ENCODE peak calls at places on chromosomes 7 and 10, in seven cellular contexts. J, L, C, O, D, A and W are unnamed samples.

GRCh38 chr10:62352356-62352963 is 21.7 kb upstream of the ZNF365 start:
- DNase-seq in J (no peak), L (no peak), C (no peak), O (no peak), D (no peak), A (no peak), W (no peak)

GRCh38 chr10:86348321-86349210 is 18.0 kb downstream of the GRID1 start:
- DNase-seq in J (peak; percentile 14), L (peak; percentile 71), C (no peak), O (peak; percentile 19), D (no peak), A (no peak), W (no peak)

GRCh38 chr7:106620034-106620433 is 40.9 kb downstream of the CCDC71L start:
- DNase-seq in J (no peak), L (no peak), C (no peak), O (no peak), D (no peak), A (no peak), W (no peak)

GRCh38 chr10:644076-644942 is 45.2 kb downstream of the DIP2C start:
- DNase-seq in J (no peak), L (no peak), C (no peak), O (no peak), D (no peak), A (no peak), W (no peak)

GRCh38 chr10:97319671-97320479 is 804 bp downstream of the FRAT1 start:
- DNase-seq in J (peak; percentile 43), L (peak; percentile 84), C (no peak), O (peak; percentile 54), D (no peak), A (peak; percentile 82), W (peak; percentile 57)

GRCh38 chr7:148886844-148887243 is 2.8 kb upstream of the EZH2 start:
- DNase-seq in J (no peak), L (no peak), C (no peak), O (no peak), D (no peak), A (no peak), W (no peak)

GRCh38 chr10:113273877-113274829 is 278.7 kb upstream of the HABP2 start:
- DNase-seq in J (no peak), L (no peak), C (no peak), O (no peak), D (no peak), A (no peak), W (no peak)

GRCh38 chr10:130351466-130352290 is 215.5 kb downstream of the GLRX3 start:
- DNase-seq in J (no peak), L (no peak), C (no peak), O (no peak), D (no peak), A (no peak), W (no peak)

GRCh38 chr7:138515001-138515528 is 55.0 kb downstream of the TRIM24 start:
- DNase-seq in J (no peak), L (no peak), C (no peak), O (no peak), D (no peak), A (no peak), W (no peak)

GRCh38 chr10:70832852-70833542 is 17.2 kb downstream of the SGPL1 start:
- DNase-seq in J (no peak), L (no peak), C (no peak), O (no peak), D (no peak), A (no peak), W (no peak)

GRCh38 chr7:159177270-159178036 is 32.8 kb upstream of the VIPR2 start:
- DNase-seq in J (no peak), L (peak; percentile 1), C (no peak), O (no peak), D (no peak), A (no peak), W (no peak)

GRCh38 chr7:140176271-140176701 is 497 bp downstream of the KDM7A start:
- DNase-seq in J (peak; percentile 66), L (peak; percentile 80), C (no peak), O (no peak), D (no peak), A (no peak), W (no peak)

GRCh38 chr10:95208702-95209391 is 14.8 kb downstream of the ACSM6 start:
- DNase-seq in J (no peak), L (peak; percentile 37), C (peak; percentile 8), O (no peak), D (no peak), A (no peak), W (no peak)

GRCh38 chr10:33588974-33589600 is 254.6 kb upstream of the NRP1 start:
- DNase-seq in J (no peak), L (no peak), C (no peak), O (no peak), D (no peak), A (no peak), W (no peak)

GRCh38 chr7:111638048-111638447 is 75.8 kb upstream of the IMMP2L start:
- DNase-seq in J (no peak), L (no peak), C (no peak), O (no peak), D (no peak), A (no peak), W (no peak)

GRCh38 chr7:154503962-154504550 is 451.9 kb downstream of the DPP6 start:
- DNase-seq in J (peak; percentile 62), L (peak; percentile 47), C (peak; percentile 22), O (peak; percentile 19), D (no peak), A (no peak), W (peak; percentile 13)

GRCh38 chr10:46556515-46557318 is at the start of gene GPRIN2:
- DNase-seq in J (no peak), L (peak; percentile 82), C (no peak), O (no peak), D (no peak), A (peak; percentile 96), W (no peak)

GRCh38 chr7:5699951-5700384 is 81.5 kb downstream of the RNF216 start:
- DNase-seq in J (no peak), L (no peak), C (no peak), O (no peak), D (peak; percentile 97), A (no peak), W (no peak)

GRCh38 chr7:13198741-13199140 is 511.3 kb downstream of the ARL4A start:
- DNase-seq in J (no peak), L (no peak), C (no peak), O (no peak), D (no peak), A (no peak), W (no peak)

GRCh38 chr7:30168800-30169584 is 34.2 kb downstream of the MTURN start:
- DNase-seq in J (no peak), L (no peak), C (no peak), O (no peak), D (no peak), A (no peak), W (no peak)

GRCh38 chr10:33306756-33307519 is 27.5 kb downstream of the NRP1 start:
- DNase-seq in J (no peak), L (no peak), C (no peak), O (peak; percentile 77), D (no peak), A (no peak), W (no peak)

GRCh38 chr10:16891375-16892313 is 74.4 kb upstream of the RSU1 start:
- DNase-seq in J (peak; percentile 47), L (peak; percentile 25), C (peak; percentile 92), O (peak; percentile 30), D (no peak), A (peak; percentile 63), W (peak; percentile 41)

GRCh38 chr7:22441157-22441556 is 58.8 kb downstream of the STEAP1B start:
- DNase-seq in J (no peak), L (no peak), C (no peak), O (no peak), D (no peak), A (no peak), W (no peak)

GRCh38 chr7:20340839-20341238 is 10.1 kb downstream of the ITGB8 start:
- DNase-seq in J (no peak), L (no peak), C (peak; percentile 82), O (no peak), D (no peak), A (no peak), W (peak; percentile 67)

GRCh38 chr10:77866598-77866997 is 60.0 kb downstream of the DLG5 start:
- DNase-seq in J (no peak), L (no peak), C (no peak), O (no peak), D (no peak), A (no peak), W (peak; percentile 81)
- TF ChIP-seq JUND in J (no peak), L (no peak), C (no peak), O (no peak), D (no peak), A (no peak), W (no peak)

GRCh38 chr10:108817125-108817524 is 1106.2 kb downstream of the XPNPEP1 start:
- DNase-seq in J (no peak), L (no peak), C (no peak), O (no peak), D (no peak), A (no peak), W (no peak)
- TF ChIP-seq JUND in J (no peak), L (no peak), C (no peak), O (no peak), D (no peak), A (no peak), W (no peak)

GRCh38 chr7:1241510-1242128 is 8.9 kb downstream of the UNCX start:
- DNase-seq in J (no peak), L (no peak), C (no peak), O (no peak), D (no peak), A (no peak), W (no peak)

GRCh38 chr7:1240917-1241509 is 8.3 kb downstream of the UNCX start:
- DNase-seq in J (no peak), L (no peak), C (no peak), O (no peak), D (no peak), A (no peak), W (no peak)

GRCh38 chr7:1239455-1240295 is 7.0 kb downstream of the UNCX start:
- DNase-seq in J (no peak), L (no peak), C (no peak), O (no peak), D (no peak), A (no peak), W (no peak)

GRCh38 chr7:1238363-1239331 is 6.0 kb downstream of the UNCX start:
- DNase-seq in J (no peak), L (no peak), C (no peak), O (no peak), D (no peak), A (no peak), W (no peak)

DNA sequence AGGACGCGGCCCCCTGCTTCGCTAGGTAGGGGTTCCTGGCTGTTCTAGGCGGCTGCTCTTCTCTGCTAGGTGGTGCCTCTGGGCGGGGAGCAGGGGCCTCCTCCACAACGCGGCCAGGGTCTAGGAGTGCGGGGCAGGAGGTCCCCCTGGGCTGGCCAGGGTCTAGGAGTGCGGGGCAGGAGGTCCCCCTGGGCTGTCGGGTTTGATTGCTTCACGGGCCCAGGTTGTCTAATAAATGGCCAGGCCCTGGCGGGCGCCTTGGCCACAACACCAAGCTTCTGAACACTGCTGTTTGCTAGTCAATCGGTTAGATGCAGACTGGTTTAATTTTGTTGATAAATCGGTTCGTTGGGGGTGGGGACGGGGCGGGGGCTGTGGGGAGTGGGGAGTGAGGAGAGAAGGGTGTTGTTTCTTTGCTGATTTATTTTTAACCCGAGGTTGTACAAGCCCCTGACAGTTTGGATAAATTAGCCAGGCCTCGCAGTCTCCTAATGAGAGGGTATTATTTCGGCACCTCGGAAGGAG is 7.7 kb downstream of the UNCX start:
- DNase-seq in J (no peak), L (no peak), C (no peak), O (no peak), D (no peak), A (no peak), W (no peak)
- TF ChIP-seq JUND in J (no peak), L (no peak), C (no peak), O (no peak), D (no peak), A (no peak), W (no peak)

GRCh38 chr10:26481914-26482550 is 43.9 kb downstream of the APBB1IP start:
- DNase-seq in J (no peak), L (no peak), C (no peak), O (no peak), D (no peak), A (no peak), W (no peak)
- TF ChIP-seq JUND in J (no peak), L (no peak), C (no peak), O (no peak), D (no peak), A (no peak), W (no peak)